ENCODE peak calls at places on chromosomes 13 and 19, in four cellular contexts. Q is K562, Y is GM12878, G is H1. E is an unnamed sample. For H3K4me1, the result is how much of the 10 kb centered on the place peaks cover.

GRCh38 chr13:30898721-30899188 is 7.3 kb upstream of the MEDAG start:
- DNase-seq in Q (no peak), Y (no peak), G (no peak), E (no peak)

GRCh38 chr13:30289533-30289932 is 17.8 kb downstream of the KATNAL1 start:
- DNase-seq in Q (no peak), Y (no peak), G (no peak), E (no peak)

GRCh38 chr19:47652285-47652684 is 43.4 kb downstream of the BICRA start:
- DNase-seq in Q (no peak), Y (no peak), G (no peak), E (no peak)

GRCh38 chr19:23439623-23440022 is 44.4 kb upstream of the ZNF91 start:
- DNase-seq in Q (peak), Y (no peak), G (no peak), E (no peak)

GRCh38 chr13:39329182-39329639 is 273.8 kb downstream of the LHFPL6 start:
- DNase-seq in Q (no peak), Y (no peak), G (peak), E (no peak)

GRCh38 chr19:54653181-54653809 is 9.5 kb upstream of the LILRB4 start:
- DNase-seq in Q (peak), Y (no peak), G (no peak), E (peak)

GRCh38 chr13:109786457-109787134 is at the start of gene IRS2:
- DNase-seq in Q (peak), Y (no peak), G (peak), E (peak)

GRCh38 chr19:50906217-50906616 is 5.0 kb downstream of the KLK4 start:
- DNase-seq in Q (peak), Y (no peak), G (no peak), E (peak)

GRCh38 chr19:43651758-43652545 is 12.3 kb upstream of the CADM4 start:
- DNase-seq in Q (peak), Y (no peak), G (no peak), E (peak)

GRCh38 chr19:33306191-33306590 is 3.9 kb upstream of the CEBPA start:
- DNase-seq in Q (no peak), Y (no peak), G (no peak), E (no peak)

GRCh38 chr13:73015799-73016198 is 43.0 kb upstream of the KLF5 start:
- DNase-seq in Q (no peak), Y (no peak), G (no peak), E (no peak)

GRCh38 chr19:57099199-57099661 is 20.6 kb upstream of the USP29 start:
- DNase-seq in Q (peak), Y (no peak), G (no peak), E (peak)

GRCh38 chr19:46723023-46723461 is 6.1 kb upstream of the PRKD2 start:
- DNase-seq in Q (no peak), Y (no peak), G (no peak), E (no peak)

GRCh38 chr13:28410096-28410495 is 84.8 kb downstream of the FLT1 start:
- DNase-seq in Q (peak), Y (no peak), G (no peak), E (no peak)

GRCh38 chr19:18657590-18658365 is 20.9 kb downstream of the KLHL26 start:
- DNase-seq in Q (peak), Y (no peak), G (no peak), E (peak)

GRCh38 chr19:31676271-31677004 is 327.2 kb upstream of the TSHZ3 start:
- DNase-seq in Q (no peak), Y (no peak), G (peak), E (peak)

GRCh38 chr19:46216612-46217011 is 12.9 kb upstream of the IGFL1 start:
- DNase-seq in Q (no peak), Y (no peak), G (no peak), E (no peak)

GRCh38 chr19:7657047-7657779 is 11.6 kb upstream of the RETN start:
- DNase-seq in Q (no peak), Y (no peak), G (no peak), E (no peak)

GRCh38 chr13:96172066-96172465 is 82.2 kb downstream of the HS6ST3 start:
- DNase-seq in Q (no peak), Y (no peak), G (no peak), E (no peak)

GRCh38 chr19:47247308-47247990 is 8.9 kb upstream of the CCDC9 start:
- DNase-seq in Q (peak), Y (no peak), G (no peak), E (peak)

GRCh38 chr13:42373048-42373812 is 101.3 kb downstream of the AKAP11 start:
- DNase-seq in Q (no peak), Y (no peak), G (no peak), E (no peak)

GRCh38 chr13:80040977-80041310 is 300.0 kb downstream of the SPRY2 start:
- DNase-seq in Q (no peak), Y (no peak), G (no peak), E (no peak)

GRCh38 chr19:36225219-36225892 is 10.4 kb downstream of the ZNF146 start:
- DNase-seq in Q (no peak), Y (no peak), G (no peak), E (no peak)

GRCh38 chr19:52492201-52492960 is 35.1 kb upstream of the ZNF808 start:
- DNase-seq in Q (peak), Y (no peak), G (peak), E (peak)

GRCh38 chr13:37657134-37657533 is 58.6 kb upstream of the POSTN start:
- DNase-seq in Q (no peak), Y (no peak), G (no peak), E (no peak)

GRCh38 chr19:50933640-50934039 is 19.2 kb downstream of the KLK5 start:
- DNase-seq in Q (no peak), Y (no peak), G (no peak), E (no peak)

GRCh38 chr13:111460548-111461444 is 140.4 kb downstream of the TEX29 start:
- DNase-seq in Q (no peak), Y (no peak), G (peak), E (peak)

GRCh38 chr13:100409132-100409531 is 179.5 kb downstream of the GGACT start:
- DNase-seq in Q (no peak), Y (no peak), G (no peak), E (no peak)

GRCh38 chr13:74191036-74191809 is 57.0 kb upstream of the KLF12 start:
- DNase-seq in Q (no peak), Y (no peak), G (no peak), E (no peak)

GRCh38 chr13:45121421-45121820 is 1.1 kb downstream of the GTF2F2 start:
- DNase-seq in Q (no peak), Y (no peak), G (no peak), E (peak)

GRCh38 chr13:114145256-114145655 is 12.8 kb upstream of the RASA3 start:
- DNase-seq in Q (no peak), Y (no peak), G (no peak), E (peak)

GRCh38 chr13:99992912-99993311 is 11.3 kb downstream of the ZIC2 start:
- DNase-seq in Q (no peak), Y (no peak), G (no peak), E (no peak)

GRCh38 chr19:6828698-6829633 is 56.5 kb downstream of the VAV1 start:
- DNase-seq in Q (peak), Y (peak), G (no peak), E (no peak)

GRCh38 chr13:21075303-21076264 is 14.2 kb upstream of the LATS2 start:
- DNase-seq in Q (no peak), Y (no peak), G (no peak), E (peak)

GRCh38 chr13:34899888-34900287 is 42.2 kb upstream of the NBEA start:
- DNase-seq in Q (no peak), Y (no peak), G (no peak), E (no peak)

GRCh38 chr13:85497652-85498051 is 301.6 kb downstream of the SLITRK6 start:
- DNase-seq in Q (no peak), Y (no peak), G (no peak), E (no peak)

DNA sequence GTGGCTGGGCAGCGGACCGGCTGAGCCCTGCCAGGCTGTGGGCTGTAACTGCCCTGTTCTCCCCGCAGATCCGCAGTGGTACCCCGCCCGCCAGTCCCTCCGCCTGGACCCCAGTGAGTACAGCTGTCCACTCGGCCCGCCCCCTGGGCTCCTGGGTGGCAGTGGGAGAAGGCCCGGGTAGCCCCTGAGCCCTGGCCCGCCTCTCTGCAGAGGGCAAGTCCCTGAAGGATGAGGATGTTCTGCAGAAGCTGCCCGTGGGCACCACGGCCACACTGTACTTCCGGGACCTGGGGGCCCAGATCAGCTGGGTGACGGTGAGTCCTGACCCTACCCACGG is 8.3 kb downstream of the NDUFB7 start:
- DNase-seq in Q (no peak), Y (no peak), G (no peak), E (no peak)
- H3K4me1 ChIP-seq in Q (under half), Y (under half), G (under half), E (under half)

GRCh38 chr19:1254081-1254527 is 5.7 kb downstream of the MIDN start:
- DNase-seq in Q (no peak), Y (no peak), G (no peak), E (no peak)

GRCh38 chr19:1253514-1254080 is 5.2 kb downstream of the MIDN start:
- DNase-seq in Q (no peak), Y (no peak), G (no peak), E (no peak)

GRCh38 chr19:1252818-1253513 is 4.6 kb downstream of the MIDN start:
- DNase-seq in Q (no peak), Y (no peak), G (no peak), E (peak)

GRCh38 chr19:1255186-1256161 is 7.1 kb downstream of the MIDN start:
- DNase-seq in Q (no peak), Y (no peak), G (no peak), E (no peak)

GRCh38 chr19:1254530-1255185 is 6.3 kb downstream of the MIDN start:
- DNase-seq in Q (no peak), Y (no peak), G (no peak), E (no peak)
- TF ChIP-seq NRF1 in Q (no peak), Y (no peak), G (no peak), E (no peak)

GRCh38 chr13:23504188-23504587 is 66.0 kb upstream of the TNFRSF19 start:
- DNase-seq in Q (no peak), Y (no peak), G (no peak), E (peak)

GRCh38 chr13:23509781-23510543 is 60.2 kb upstream of the TNFRSF19 start:
- DNase-seq in Q (no peak), Y (no peak), G (no peak), E (no peak)

GRCh38 chr13:23506821-23507210 is 63.4 kb upstream of the TNFRSF19 start:
- DNase-seq in Q (no peak), Y (no peak), G (no peak), E (peak)

GRCh38 chr13:23505007-23505406 is 65.2 kb upstream of the TNFRSF19 start:
- DNase-seq in Q (no peak), Y (no peak), G (no peak), E (no peak)

GRCh38 chr13:23506071-23506820 is 64.0 kb upstream of the TNFRSF19 start:
- DNase-seq in Q (no peak), Y (no peak), G (no peak), E (peak)
- H3K4me1 ChIP-seq in Q (under half), Y (under half), G (under half), E (half or more)

GRCh38 chr13:25469179-25469545 is 97.4 kb downstream of the ATP8A2 start:
- DNase-seq in Q (no peak), Y (no peak), G (no peak), E (no peak)
- TF ChIP-seq NRF1 in Q (no peak), Y (no peak), G (no peak), E (no peak)

DNA sequence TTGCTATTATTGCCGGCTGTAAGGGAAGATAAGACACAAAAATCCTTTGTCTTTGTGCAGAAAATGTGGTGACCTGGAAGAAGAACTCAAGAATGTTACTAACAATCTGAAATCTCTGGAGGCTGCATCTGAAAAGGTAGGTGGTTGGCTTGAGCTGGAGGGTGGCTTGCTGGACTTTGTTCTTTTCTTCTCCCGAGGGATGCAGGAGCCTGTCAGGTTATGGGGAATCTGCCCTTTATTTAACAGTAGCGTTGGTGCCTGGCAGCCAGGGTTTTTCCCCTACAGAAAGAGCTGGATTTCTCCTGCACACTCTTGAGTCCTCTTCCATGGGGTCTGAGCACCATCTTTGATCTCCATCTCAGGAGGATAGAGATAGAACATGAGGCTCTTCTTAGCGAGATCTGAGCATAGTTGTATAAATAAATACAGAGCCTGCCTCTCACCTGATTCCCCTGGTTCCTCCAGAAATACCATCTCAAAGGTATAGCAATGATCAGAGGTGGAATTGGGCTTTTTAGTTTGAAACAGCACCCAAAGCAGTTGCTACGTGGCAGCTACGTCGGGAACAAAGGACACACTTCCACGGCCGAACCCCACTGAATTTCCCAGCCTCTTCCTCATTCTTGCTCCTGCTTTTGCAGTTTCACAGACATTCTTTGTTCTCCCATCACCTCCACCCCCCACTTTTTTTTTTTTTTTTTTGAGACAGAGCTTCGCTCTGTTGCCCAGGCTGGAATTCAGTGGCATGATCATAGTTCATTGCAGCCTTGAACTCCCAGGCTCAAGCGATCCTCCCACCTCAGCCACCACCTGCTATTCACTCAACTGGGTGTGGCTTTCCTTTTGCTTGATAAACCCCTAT is 12.9 kb downstream of the TPM4 start:
- DNase-seq in Q (no peak), Y (no peak), G (no peak), E (no peak)
- H3K4me1 ChIP-seq in Q (under half), Y (under half), G (under half), E (under half)

DNA sequence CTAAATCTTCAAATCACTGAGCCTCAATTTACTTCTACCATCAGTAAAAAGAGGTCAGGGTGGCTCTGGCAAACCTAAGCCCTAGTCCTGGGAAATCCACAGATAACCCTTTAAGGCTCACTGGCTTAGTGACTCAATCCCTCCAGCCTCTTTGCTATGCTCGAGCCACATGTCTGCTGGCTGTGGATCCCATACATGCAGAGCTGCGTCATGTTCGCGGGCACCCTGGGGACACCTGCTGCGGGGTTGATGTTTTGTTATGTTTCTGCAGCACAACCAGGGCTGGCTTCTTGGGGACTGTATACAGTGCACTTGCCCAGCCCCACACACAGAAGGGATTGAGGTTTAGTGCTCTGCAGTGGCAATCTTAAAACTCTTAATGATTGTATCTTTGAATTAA is 41.6 kb upstream of the C13orf42 start:
- DNase-seq in Q (no peak), Y (no peak), G (no peak), E (no peak)
- TF ChIP-seq NRF1 in Q (no peak), Y (no peak), G (no peak), E (no peak)